ENCODE peak calls at places on chromosomes 11 and 22, in five cellular contexts. One of them, this sample, is unnamed.

GRCh38 chr11:132535830-132536229 is 996.5 kb downstream of the OPCML start:
- DNase-seq in COR-L47: peak
- DNase-seq in RPMI7951: no peak
- DNase-seq in osteocyte: no peak
- DNase-seq in Right ventricle myocardium inferior: no peak
- DNase-seq in this sample: no peak

GRCh38 chr22:17897864-17898263 is 123.6 kb upstream of the BID start:
- DNase-seq in Right ventricle myocardium inferior: no peak
- DNase-seq in osteocyte: no peak
- DNase-seq in COR-L47: no peak
- DNase-seq in RPMI7951: no peak
- DNase-seq in this sample: no peak

GRCh38 chr22:47307326-47307725 is 544.9 kb downstream of the TBC1D22A start:
- DNase-seq in COR-L47: no peak
- DNase-seq in Right ventricle myocardium inferior: no peak
- DNase-seq in osteocyte: peak
- DNase-seq in RPMI7951: peak
- DNase-seq in this sample: no peak

GRCh38 chr11:119130662-119131061 is 9.3 kb downstream of the HINFP start:
- DNase-seq in Right ventricle myocardium inferior: no peak
- DNase-seq in RPMI7951: peak
- DNase-seq in COR-L47: no peak
- DNase-seq in osteocyte: no peak
- DNase-seq in this sample: no peak

GRCh38 chr22:22556995-22557925 is 1.8 kb downstream of the PRAME start:
- DNase-seq in osteocyte: no peak
- DNase-seq in Right ventricle myocardium inferior: no peak
- DNase-seq in COR-L47: no peak
- DNase-seq in RPMI7951: peak
- DNase-seq in this sample: no peak

GRCh38 chr11:59112494-59112893 is 5.5 kb downstream of the FAM111B start:
- DNase-seq in osteocyte: no peak
- DNase-seq in Right ventricle myocardium inferior: no peak
- DNase-seq in COR-L47: no peak
- DNase-seq in RPMI7951: no peak
- DNase-seq in this sample: no peak

GRCh38 chr11:45180888-45181594 is 34.6 kb downstream of the PRDM11 start:
- DNase-seq in Right ventricle myocardium inferior: peak
- DNase-seq in osteocyte: peak
- DNase-seq in COR-L47: no peak
- DNase-seq in RPMI7951: peak
- DNase-seq in this sample: no peak

GRCh38 chr22:48568736-48569330 is 1258.8 kb downstream of the BRD1 start:
- DNase-seq in Right ventricle myocardium inferior: no peak
- DNase-seq in COR-L47: no peak
- DNase-seq in RPMI7951: no peak
- DNase-seq in osteocyte: no peak
- DNase-seq in this sample: no peak

GRCh38 chr22:48536691-48537591 is 1290.7 kb downstream of the BRD1 start:
- DNase-seq in osteocyte: no peak
- DNase-seq in COR-L47: no peak
- DNase-seq in RPMI7951: peak
- DNase-seq in Right ventricle myocardium inferior: no peak
- DNase-seq in this sample: no peak

GRCh38 chr11:36048496-36049247 is 104.8 kb downstream of the LDLRAD3 start:
- DNase-seq in osteocyte: no peak
- DNase-seq in RPMI7951: no peak
- DNase-seq in COR-L47: no peak
- DNase-seq in Right ventricle myocardium inferior: no peak
- DNase-seq in this sample: no peak

GRCh38 chr11:86115542-86116385 is 46.9 kb upstream of the PICALM start:
- DNase-seq in osteocyte: no peak
- DNase-seq in Right ventricle myocardium inferior: no peak
- DNase-seq in COR-L47: no peak
- DNase-seq in RPMI7951: peak
- DNase-seq in this sample: no peak

GRCh38 chr22:23402275-23403151 is 177.6 kb downstream of the IGLL1 start:
- DNase-seq in COR-L47: no peak
- DNase-seq in Right ventricle myocardium inferior: no peak
- DNase-seq in osteocyte: no peak
- DNase-seq in RPMI7951: peak
- DNase-seq in this sample: no peak

GRCh38 chr11:1130276-1131032 is 27.3 kb upstream of the MUC5AC start:
- DNase-seq in osteocyte: no peak
- DNase-seq in Right ventricle myocardium inferior: no peak
- DNase-seq in RPMI7951: no peak
- DNase-seq in COR-L47: peak
- DNase-seq in this sample: no peak

GRCh38 chr22:47012589-47013365 is 250.3 kb downstream of the TBC1D22A start:
- DNase-seq in COR-L47: no peak
- DNase-seq in RPMI7951: peak
- DNase-seq in osteocyte: no peak
- DNase-seq in Right ventricle myocardium inferior: peak
- DNase-seq in this sample: no peak

GRCh38 chr11:96015911-96016565 is 92.1 kb upstream of the MTMR2 start:
- DNase-seq in COR-L47: no peak
- DNase-seq in osteocyte: no peak
- DNase-seq in RPMI7951: peak
- DNase-seq in Right ventricle myocardium inferior: no peak
- DNase-seq in this sample: no peak

GRCh38 chr11:93783362-93783761 is 720 bp upstream of the MED17 start:
- DNase-seq in COR-L47: no peak
- DNase-seq in RPMI7951: no peak
- DNase-seq in osteocyte: no peak
- DNase-seq in Right ventricle myocardium inferior: no peak
- DNase-seq in this sample: no peak

GRCh38 chr11:21561589-21561988 is 631.3 kb upstream of the ANO5 start:
- DNase-seq in RPMI7951: peak
- DNase-seq in COR-L47: no peak
- DNase-seq in Right ventricle myocardium inferior: no peak
- DNase-seq in osteocyte: no peak
- DNase-seq in this sample: no peak

GRCh38 chr11:69638941-69639681 is 1.8 kb upstream of the CCND1 start:
- DNase-seq in RPMI7951: peak
- DNase-seq in Right ventricle myocardium inferior: peak
- DNase-seq in COR-L47: peak
- DNase-seq in osteocyte: peak
- DNase-seq in this sample: peak

GRCh38 chr22:32617271-32617670 is 142.7 kb downstream of the FBXO7 start:
- DNase-seq in Right ventricle myocardium inferior: no peak
- DNase-seq in COR-L47: no peak
- DNase-seq in RPMI7951: peak
- DNase-seq in osteocyte: no peak
- DNase-seq in this sample: no peak

GRCh38 chr11:106695506-106695905 is 322.8 kb downstream of the GUCY1A2 start:
- DNase-seq in COR-L47: no peak
- DNase-seq in RPMI7951: peak
- DNase-seq in Right ventricle myocardium inferior: no peak
- DNase-seq in osteocyte: no peak
- DNase-seq in this sample: no peak

GRCh38 chr11:116406042-116406441 is 366.7 kb downstream of the BUD13 start:
- DNase-seq in RPMI7951: no peak
- DNase-seq in Right ventricle myocardium inferior: no peak
- DNase-seq in osteocyte: no peak
- DNase-seq in COR-L47: no peak
- DNase-seq in this sample: no peak

GRCh38 chr22:17773606-17774205 is 563 bp downstream of the BID start:
- DNase-seq in RPMI7951: peak
- DNase-seq in osteocyte: no peak
- DNase-seq in COR-L47: peak
- DNase-seq in Right ventricle myocardium inferior: peak
- DNase-seq in this sample: no peak

GRCh38 chr11:34680918-34681554 is 60.1 kb downstream of the EHF start:
- DNase-seq in RPMI7951: peak
- DNase-seq in osteocyte: no peak
- DNase-seq in Right ventricle myocardium inferior: no peak
- DNase-seq in COR-L47: no peak
- DNase-seq in this sample: peak

GRCh38 chr22:27794244-27794643 is 7.3 kb downstream of the MN1 start:
- DNase-seq in Right ventricle myocardium inferior: peak
- DNase-seq in RPMI7951: no peak
- DNase-seq in osteocyte: no peak
- DNase-seq in COR-L47: no peak
- DNase-seq in this sample: no peak

GRCh38 chr22:24430431-24431308 is 3.3 kb downstream of the ADORA2A start:
- DNase-seq in osteocyte: no peak
- DNase-seq in RPMI7951: no peak
- DNase-seq in COR-L47: no peak
- DNase-seq in Right ventricle myocardium inferior: no peak
- DNase-seq in this sample: no peak

GRCh38 chr11:74004694-74005615 is 3.9 kb downstream of the UCP3 start:
- DNase-seq in osteocyte: no peak
- DNase-seq in Right ventricle myocardium inferior: no peak
- DNase-seq in COR-L47: no peak
- DNase-seq in RPMI7951: no peak
- DNase-seq in this sample: no peak

GRCh38 chr11:72831521-72832300 is 17.5 kb downstream of the ATG16L2 start:
- DNase-seq in osteocyte: peak
- DNase-seq in RPMI7951: peak
- DNase-seq in Right ventricle myocardium inferior: peak
- DNase-seq in COR-L47: peak
- DNase-seq in this sample: no peak

GRCh38 chr11:75272821-75273301 is 32.3 kb downstream of the TPBGL start:
- DNase-seq in osteocyte: no peak
- DNase-seq in COR-L47: no peak
- DNase-seq in Right ventricle myocardium inferior: no peak
- DNase-seq in RPMI7951: no peak
- DNase-seq in this sample: no peak

GRCh38 chr11:69309800-69310280 is 15.9 kb downstream of the MYEOV start:
- DNase-seq in Right ventricle myocardium inferior: no peak
- DNase-seq in COR-L47: no peak
- DNase-seq in osteocyte: no peak
- DNase-seq in RPMI7951: peak
- DNase-seq in this sample: no peak

GRCh38 chr11:87290304-87290922 is 252.7 kb downstream of the TMEM135 start:
- DNase-seq in Right ventricle myocardium inferior: no peak
- DNase-seq in RPMI7951: peak
- DNase-seq in osteocyte: no peak
- DNase-seq in COR-L47: peak
- DNase-seq in this sample: peak

GRCh38 chr22:25051983-25052710 is 99.6 kb downstream of the KIAA1671 start:
- DNase-seq in osteocyte: no peak
- DNase-seq in COR-L47: peak
- DNase-seq in Right ventricle myocardium inferior: peak
- DNase-seq in RPMI7951: peak
- DNase-seq in this sample: no peak

GRCh38 chr11:134846776-134847722 is 435.0 kb upstream of the B3GAT1 start:
- DNase-seq in Right ventricle myocardium inferior: no peak
- DNase-seq in osteocyte: peak
- DNase-seq in RPMI7951: no peak
- DNase-seq in COR-L47: no peak
- DNase-seq in this sample: no peak